ENCODE peak calls at places on chromosome 5, in four cellular contexts. C is A549, D is HepG2, U is K562. H is an unnamed sample.

GRCh38 chr5:79685621-79686020 is 4.0 kb upstream of the CMYA5 start:
- DNase-seq in C (no peak), D (no peak), U (no peak), H (no peak)

GRCh38 chr5:43497311-43498104 is 13.8 kb upstream of the TMEM267 start:
- DNase-seq in C (no peak), D (no peak), U (no peak), H (no peak)

GRCh38 chr5:105945203-105945972 is 1725.3 kb downstream of the EFNA5 start:
- DNase-seq in C (no peak), D (no peak), U (no peak), H (no peak)

GRCh38 chr5:74543162-74543995 is 97.1 kb downstream of the ENC1 start:
- DNase-seq in C (peak; percentile 81), D (no peak), U (no peak), H (no peak)

GRCh38 chr5:9348296-9348996 is 197.4 kb downstream of the SEMA5A start:
- DNase-seq in C (no peak), D (no peak), U (no peak), H (no peak)

GRCh38 chr5:15544039-15544438 is 44.1 kb downstream of the FBXL7 start:
- DNase-seq in C (no peak), D (no peak), U (no peak), H (no peak)

GRCh38 chr5:79512692-79513518 is 1.0 kb downstream of the HOMER1 start:
- DNase-seq in C (peak; percentile 35), D (no peak), U (peak; percentile 24), H (no peak)

GRCh38 chr5:1006656-1007071 is 1.9 kb upstream of the NKD2 start:
- DNase-seq in C (no peak), D (no peak), U (no peak), H (no peak)

GRCh38 chr5:120252839-120253238 is 211.3 kb upstream of the PRR16 start:
- DNase-seq in C (no peak), D (no peak), U (no peak), H (no peak)

GRCh38 chr5:107228237-107228636 is 442.5 kb downstream of the EFNA5 start:
- DNase-seq in C (no peak), D (no peak), U (no peak), H (no peak)

GRCh38 chr5:1118231-1118698 is 6.4 kb upstream of the SLC12A7 start:
- DNase-seq in C (no peak), D (no peak), U (peak; percentile 68), H (no peak)

GRCh38 chr5:116480894-116481510 is 93.6 kb downstream of the SEMA6A start:
- DNase-seq in C (no peak), D (no peak), U (no peak), H (no peak)

GRCh38 chr5:122845253-122846050 is at the start of gene SNX24:
- DNase-seq in C (peak; percentile 81), D (peak; percentile 80), U (peak; percentile 92), H (peak; percentile 87)
- TF ChIP-seq EP300 in C (no peak), D (no peak), U (peak; percentile 18), H (no peak)

GRCh38 chr5:96180684-96181083 is 219.0 kb upstream of the ELL2 start:
- DNase-seq in C (no peak), D (no peak), U (no peak), H (no peak)

GRCh38 chr5:96172436-96172835 is 210.8 kb upstream of the ELL2 start:
- DNase-seq in C (no peak), D (no peak), U (no peak), H (no peak)

GRCh38 chr5:96175090-96175489 is 213.4 kb upstream of the ELL2 start:
- DNase-seq in C (peak; percentile 28), D (no peak), U (no peak), H (no peak)

GRCh38 chr5:96176022-96176421 is 214.4 kb upstream of the ELL2 start:
- DNase-seq in C (no peak), D (no peak), U (no peak), H (no peak)

DNA sequence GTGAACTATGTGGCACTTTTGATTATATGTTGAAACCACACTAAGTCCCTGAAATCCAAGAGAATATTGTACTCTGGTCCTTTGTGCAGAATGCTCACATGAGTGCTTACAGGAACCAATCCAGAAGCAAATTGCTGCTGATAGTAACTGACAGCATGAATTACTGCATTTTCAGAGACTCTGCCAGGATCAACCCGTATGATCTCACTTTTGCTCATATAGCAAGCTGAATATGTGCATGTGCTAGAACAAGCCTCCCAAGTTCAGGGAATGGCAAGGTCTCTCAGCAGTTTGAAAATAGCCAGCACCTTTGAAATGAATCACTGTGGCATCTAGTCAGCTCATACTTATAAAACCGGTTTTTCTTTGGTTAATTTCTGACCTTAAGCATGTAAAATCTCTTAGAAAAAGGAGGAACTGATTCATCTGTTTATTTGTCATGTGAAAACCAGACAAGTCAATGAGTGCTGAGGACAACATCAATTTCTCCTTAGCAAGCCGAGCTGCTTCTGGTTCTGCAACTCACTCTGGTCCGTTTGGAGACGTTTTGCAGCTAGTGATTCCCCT is 215.7 kb upstream of the ELL2 start:
- DNase-seq in C (no peak), D (peak; percentile 40), U (no peak), H (no peak)
- TF ChIP-seq CHD2 in C (no peak), D (no peak), U (no peak), H (no peak)

DNA sequence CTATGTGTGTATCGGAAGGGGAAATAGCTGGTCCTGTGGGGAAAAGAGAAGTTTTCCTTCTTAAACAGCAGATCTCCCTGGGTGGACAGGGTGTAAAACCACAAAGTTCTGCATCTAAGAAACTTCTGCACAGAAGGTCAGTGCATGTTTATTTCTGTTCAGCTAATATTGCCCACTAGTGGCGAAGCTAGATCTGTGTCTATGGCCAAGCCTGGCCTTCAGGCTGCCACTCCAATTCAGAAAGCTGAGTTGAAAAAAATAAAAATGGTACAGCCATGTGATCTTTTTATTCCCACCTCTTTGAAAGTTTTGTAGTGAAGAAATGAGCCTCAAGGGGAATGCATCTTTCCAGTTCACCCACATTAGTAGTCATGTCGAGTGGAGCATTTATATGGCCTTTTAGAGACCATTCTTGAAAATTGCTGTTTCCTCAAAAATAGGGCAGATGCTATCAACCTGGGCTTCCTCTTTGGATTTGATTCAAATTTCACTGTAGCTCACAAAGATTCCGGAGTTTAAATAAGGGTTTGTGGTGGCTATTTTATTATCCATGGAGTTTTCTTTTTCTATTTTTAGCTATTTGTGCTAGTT is 488.0 kb downstream of the PRELID2 start:
- DNase-seq in C (no peak), D (peak; percentile 9), U (no peak), H (no peak)
- TF ChIP-seq MAFK in C (no peak), D (no peak), U (no peak), H (no peak)

GRCh38 chr5:67773439-67773988 is 442.0 kb upstream of the PIK3R1 start:
- DNase-seq in C (no peak), D (peak; percentile 92), U (no peak), H (no peak)

GRCh38 chr5:67774153-67774552 is 441.4 kb upstream of the PIK3R1 start:
- DNase-seq in C (no peak), D (peak; percentile 68), U (no peak), H (no peak)

GRCh38 chr5:67770431-67771025 is 445.0 kb upstream of the PIK3R1 start:
- DNase-seq in C (no peak), D (peak; percentile 98), U (no peak), H (no peak)

GRCh38 chr5:67771221-67771620 is 444.3 kb upstream of the PIK3R1 start:
- DNase-seq in C (no peak), D (no peak), U (no peak), H (no peak)

GRCh38 chr5:67771791-67772190 is 443.8 kb upstream of the PIK3R1 start:
- DNase-seq in C (no peak), D (no peak), U (no peak), H (no peak)
- TF ChIP-seq EP300 in C (no peak), D (no peak), U (no peak), H (no peak)

GRCh38 chr5:145980718-145981117 is 44.3 kb downstream of the SH3RF2 start:
- DNase-seq in C (no peak), D (no peak), U (no peak), H (no peak)

GRCh38 chr5:145979270-145980223 is 43.2 kb downstream of the SH3RF2 start:
- DNase-seq in C (no peak), D (peak; percentile 96), U (no peak), H (no peak)

GRCh38 chr5:145978171-145978570 is 41.8 kb downstream of the SH3RF2 start:
- DNase-seq in C (no peak), D (no peak), U (no peak), H (no peak)

GRCh38 chr5:145980257-145980656 is 43.9 kb downstream of the SH3RF2 start:
- DNase-seq in C (no peak), D (no peak), U (no peak), H (no peak)

GRCh38 chr5:145978672-145979071 is 42.3 kb downstream of the SH3RF2 start:
- DNase-seq in C (no peak), D (no peak), U (no peak), H (no peak)
- TF ChIP-seq CHD2 in C (no peak), D (no peak), U (no peak), H (no peak)